ENCODE peak calls at places on chromosomes 6 and 20, in eight cellular contexts. L, M, W, X, I, E, U and H are unnamed samples.

GRCh38 chr20:2470051-2470431 is 548 bp downstream of the SNRPB start:
- DNase-seq in I (peak), L (no peak), M (no peak), E (peak), U (peak), W (peak), X (no peak), H (no peak)

GRCh38 chr6:108581932-108582500 is 21.3 kb downstream of the FOXO3 start:
- DNase-seq in W (no peak), I (no peak), E (no peak), L (no peak), M (no peak), U (no peak), X (no peak), H (no peak)

GRCh38 chr6:2044192-2044591 is 201.2 kb downstream of the GMDS start:
- DNase-seq in L (no peak), W (no peak), E (no peak), U (no peak), I (no peak), X (no peak), M (no peak), H (no peak)

GRCh38 chr6:109511832-109512231 is 28.8 kb upstream of the ZBTB24 start:
- DNase-seq in M (no peak), E (no peak), X (no peak), U (no peak), W (no peak), L (no peak), I (no peak), H (no peak)

GRCh38 chr6:39114395-39114706 is 635 bp downstream of the SAYSD1 start:
- DNase-seq in E (no peak), U (no peak), I (no peak), W (no peak), L (no peak), X (no peak), M (no peak), H (no peak)

GRCh38 chr6:71887006-71887743 is 825 bp downstream of the RIMS1 start:
- DNase-seq in L (no peak), E (no peak), I (no peak), W (peak), X (peak), M (no peak), U (peak), H (peak)

GRCh38 chr6:39530201-39530759 is 194.9 kb downstream of the KIF6 start:
- DNase-seq in E (no peak), W (no peak), U (no peak), L (no peak), X (no peak), I (peak), M (peak), H (no peak)

GRCh38 chr6:149024361-149024760 is 277.5 kb downstream of the UST start:
- DNase-seq in I (no peak), E (no peak), X (no peak), L (no peak), M (no peak), W (no peak), U (no peak), H (no peak)

GRCh38 chr6:150266963-150267685 is 101.7 kb upstream of the IYD start:
- DNase-seq in U (no peak), E (no peak), W (no peak), I (no peak), M (no peak), X (no peak), L (no peak), H (no peak)

GRCh38 chr6:2524090-2524489 is 226.6 kb downstream of the MYLK4 start:
- DNase-seq in U (no peak), M (no peak), E (no peak), I (no peak), L (no peak), W (no peak), X (no peak), H (no peak)

GRCh38 chr6:161349886-161350285 is 76.0 kb upstream of the AGPAT4 start:
- DNase-seq in L (no peak), I (no peak), X (no peak), M (no peak), U (no peak), W (no peak), E (no peak), H (no peak)

GRCh38 chr6:40390144-40390800 is 196.9 kb downstream of the LRFN2 start:
- DNase-seq in E (no peak), W (no peak), L (no peak), X (no peak), I (no peak), U (no peak), M (no peak), H (no peak)

GRCh38 chr6:130001229-130001554 is 17.2 kb upstream of the L3MBTL3 start:
- DNase-seq in X (no peak), L (no peak), W (no peak), E (no peak), M (no peak), U (no peak), I (no peak), H (no peak)

GRCh38 chr6:27375613-27376079 is 12.9 kb upstream of the ZNF391 start:
- DNase-seq in W (no peak), U (peak), M (no peak), X (no peak), I (no peak), L (no peak), E (no peak), H (no peak)

GRCh38 chr20:38723069-38723981 is 961 bp upstream of the SLC32A1 start:
- DNase-seq in M (no peak), E (no peak), I (no peak), U (no peak), L (no peak), W (no peak), X (no peak), H (no peak)

GRCh38 chr20:36491901-36492617 is 49.3 kb upstream of the MYL9 start:
- DNase-seq in U (no peak), L (no peak), E (no peak), W (no peak), M (no peak), I (no peak), X (peak), H (no peak)

GRCh38 chr6:113122060-113122459 is 735.1 kb upstream of the MARCKS start:
- DNase-seq in L (no peak), E (no peak), X (no peak), I (no peak), M (no peak), U (peak), W (no peak), H (no peak)

GRCh38 chr20:51861726-51862466 is 59.6 kb upstream of the SALL4 start:
- DNase-seq in W (no peak), I (no peak), E (no peak), X (no peak), U (no peak), L (no peak), M (no peak), H (no peak)

GRCh38 chr6:1960484-1961142 is 284.8 kb downstream of the GMDS start:
- DNase-seq in X (no peak), E (no peak), L (no peak), U (no peak), I (no peak), W (no peak), M (no peak), H (no peak)

GRCh38 chr20:50491926-50492634 is 18.1 kb upstream of the PTPN1 start:
- DNase-seq in U (no peak), X (no peak), M (no peak), E (no peak), L (no peak), W (no peak), I (no peak), H (no peak)

GRCh38 chr6:151858294-151858693 is 50.8 kb downstream of the ESR1 start:
- DNase-seq in X (no peak), W (no peak), M (no peak), E (no peak), I (no peak), L (no peak), U (no peak), H (no peak)

GRCh38 chr6:14207493-14207892 is 89.9 kb downstream of the CD83 start:
- DNase-seq in I (no peak), E (no peak), U (no peak), M (no peak), W (no peak), X (no peak), L (no peak), H (no peak)

GRCh38 chr6:15872252-15873103 is 209.7 kb upstream of the DTNBP1 start:
- DNase-seq in M (no peak), U (no peak), W (no peak), E (no peak), I (peak), X (no peak), L (no peak), H (no peak)

GRCh38 chr20:63675681-63676368 is 17.7 kb downstream of the RTEL1 start:
- DNase-seq in W (no peak), U (no peak), L (no peak), I (no peak), X (no peak), M (no peak), E (no peak), H (no peak)

GRCh38 chr6:29800254-29800653 is 27.4 kb upstream of the HLA-G start:
- DNase-seq in I (no peak), W (no peak), X (no peak), E (no peak), M (no peak), L (no peak), U (no peak), H (no peak)

GRCh38 chr6:57278570-57278969 is 38.9 kb upstream of the PRIM2 start:
- DNase-seq in L (no peak), U (no peak), X (no peak), E (no peak), W (no peak), I (no peak), M (no peak), H (no peak)

GRCh38 chr20:19277381-19277780 is 64.9 kb downstream of the SLC24A3 start:
- DNase-seq in X (no peak), I (no peak), L (no peak), M (no peak), E (no peak), W (no peak), U (no peak), H (no peak)

GRCh38 chr6:153058909-153059308 is 56.4 kb upstream of the MTRF1L start:
- DNase-seq in I (no peak), X (no peak), M (no peak), U (no peak), W (no peak), E (no peak), L (no peak), H (no peak)

GRCh38 chr6:24504274-24504641 is 9.5 kb downstream of the ALDH5A1 start:
- DNase-seq in I (no peak), U (no peak), L (no peak), E (no peak), M (no peak), X (no peak), W (no peak), H (no peak)

GRCh38 chr6:71473908-71474307 is 185.3 kb downstream of the OGFRL1 start:
- DNase-seq in M (no peak), I (peak), E (peak), L (peak), W (peak), X (no peak), U (no peak), H (peak)

GRCh38 chr6:16936893-16937292 is 165.0 kb upstream of the STMND1 start:
- DNase-seq in M (no peak), U (no peak), I (no peak), L (no peak), W (no peak), E (no peak), X (no peak), H (no peak)

GRCh38 chr20:35303735-35304431 is 11.7 kb upstream of the FAM83C start:
- DNase-seq in U (peak), W (peak), M (peak), X (peak), L (peak), E (peak), I (peak), H (peak)

GRCh38 chr20:18754030-18754659 is 59.4 kb upstream of the SCP2D1 start:
- DNase-seq in X (no peak), I (no peak), E (no peak), U (no peak), M (no peak), L (no peak), W (no peak), H (no peak)

GRCh38 chr20:24815931-24816330 is 133.1 kb upstream of the CST7 start:
- DNase-seq in W (no peak), I (no peak), L (no peak), M (no peak), E (no peak), X (peak), U (no peak), H (no peak)

GRCh38 chr20:35302421-35303335 is 10.5 kb upstream of the FAM83C start:
- DNase-seq in E (no peak), L (no peak), W (no peak), U (no peak), M (no peak), X (no peak), I (no peak), H (peak)

GRCh38 chr6:79584332-79584731 is 46.8 kb upstream of the SH3BGRL2 start:
- DNase-seq in I (no peak), M (no peak), L (no peak), W (no peak), U (no peak), E (no peak), X (no peak), H (no peak)

GRCh38 chr20:46977909-46978588 is 83.4 kb downstream of the EYA2 start:
- DNase-seq in L (no peak), X (no peak), E (no peak), M (no peak), I (no peak), U (no peak), W (no peak), H (no peak)

GRCh38 chr6:135922170-135922569 is 70.7 kb downstream of the PDE7B start:
- DNase-seq in M (no peak), X (no peak), E (peak), I (peak), W (no peak), L (peak), U (no peak), H (no peak)

GRCh38 chr20:41853803-41854202 is 235.6 kb upstream of the CHD6 start:
- DNase-seq in M (no peak), E (no peak), I (no peak), W (no peak), L (no peak), X (no peak), U (no peak), H (no peak)

DNA sequence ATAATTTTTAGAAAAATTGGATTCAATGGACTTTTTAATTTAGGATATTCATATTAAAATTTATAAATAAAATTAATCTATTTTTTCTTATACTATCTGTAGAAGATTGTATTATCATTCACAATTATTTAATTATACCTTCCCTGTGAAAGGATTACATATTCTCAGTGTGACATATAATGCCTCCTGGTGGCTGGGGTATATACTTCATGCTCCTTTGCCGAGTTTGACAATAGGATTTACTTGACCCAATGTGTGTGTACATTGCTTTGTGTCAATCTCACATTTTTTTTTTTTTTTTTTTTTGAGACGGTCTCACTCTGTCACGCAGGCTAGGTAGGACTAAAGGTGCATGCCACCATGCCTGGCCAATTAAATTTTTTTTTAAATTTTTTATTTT is 230.0 kb upstream of the CHD6 start:
- DNase-seq in X (no peak), I (no peak), M (no peak), U (no peak), E (no peak), L (no peak), W (no peak), H (no peak)
- TF ChIP-seq CTCF in X (no peak), I (no peak), M (no peak), U (no peak), E (no peak), L (no peak), W (no peak), H (no peak)

GRCh38 chr20:16569218-16570153 is 3.8 kb downstream of the KIF16B start:
- DNase-seq in M (no peak), W (no peak), L (no peak), X (no peak), I (no peak), E (no peak), U (no peak), H (no peak)

GRCh38 chr20:16571333-16571732 is 1.9 kb downstream of the KIF16B start:
- DNase-seq in X (no peak), M (no peak), E (no peak), W (no peak), L (no peak), U (no peak), I (no peak), H (no peak)

GRCh38 chr20:16562259-16562658 is 11.0 kb downstream of the KIF16B start:
- DNase-seq in I (no peak), X (no peak), L (no peak), M (no peak), E (no peak), W (no peak), U (no peak), H (no peak)

GRCh38 chr20:16563066-16563806 is 10.0 kb downstream of the KIF16B start:
- DNase-seq in U (no peak), W (no peak), L (no peak), I (no peak), X (no peak), E (no peak), M (no peak), H (no peak)

GRCh38 chr20:16566080-16566479 is 7.2 kb downstream of the KIF16B start:
- DNase-seq in L (no peak), I (no peak), U (no peak), X (no peak), W (no peak), M (no peak), E (no peak), H (no peak)
- H3K27ac ChIP-seq in L (no peak), I (no peak), U (no peak), X (no peak), W (no peak), M (no peak), E (no peak), H (no peak)

DNA sequence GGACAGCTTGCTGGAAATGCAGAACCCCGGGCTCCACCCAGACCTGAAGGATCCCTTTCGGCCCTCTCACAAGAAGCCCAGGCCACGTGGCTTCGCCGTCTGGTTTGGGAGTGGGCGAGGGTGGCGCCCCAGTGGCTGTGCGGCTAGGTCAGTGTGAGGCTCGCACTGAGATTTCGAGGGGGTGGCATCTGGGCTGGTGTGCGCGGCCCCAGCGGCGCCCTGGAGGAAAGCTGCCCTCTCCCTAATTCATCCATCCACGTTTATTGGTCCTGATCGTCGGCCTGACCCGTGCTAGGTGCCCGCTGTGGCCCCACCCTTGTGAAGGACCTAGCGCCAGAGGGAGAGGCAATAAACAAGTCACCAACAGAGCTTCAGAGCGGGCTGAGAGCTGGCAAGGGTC is 48.9 kb downstream of the APCDD1L start:
- DNase-seq in L (no peak), U (no peak), I (no peak), X (no peak), W (no peak), M (no peak), E (no peak), H (no peak)
- H3K4me3 ChIP-seq in L (no peak), U (no peak), I (no peak), X (no peak), W (no peak), M (no peak), E (no peak), H (no peak)

GRCh38 chr6:137776786-137777185 is 90.3 kb upstream of the TNFAIP3 start:
- DNase-seq in I (no peak), U (no peak), M (no peak), E (no peak), L (no peak), W (no peak), X (no peak), H (no peak)
- TF ChIP-seq CTCF in I (no peak), U (no peak), M (no peak), E (no peak), L (no peak), W (no peak), X (no peak), H (no peak)

GRCh38 chr20:45115386-45115774 is 406 bp upstream of the WFDC5 start:
- DNase-seq in X (no peak), U (no peak), E (no peak), M (no peak), W (no peak), L (no peak), I (no peak), H (no peak)
- H3K27ac ChIP-seq in X (no peak), U (no peak), E (no peak), M (no peak), W (no peak), L (no peak), I (no peak), H (no peak)